ENCODE peak calls at places on chromosomes 5 and 9, in eight cellular contexts. T is psoas muscle; U is endothelial cell; C is GM10248; H is prostate gland; F is dorsolateral prefrontal cortex; B is CD4-positive, alpha-beta T cell; J is cardiac muscle cell. I is an unnamed sample.

GRCh38 chr9:109270971-109271900 is 49.6 kb downstream of the EPB41L4B start:
- DNase-seq in C (no peak), B (no peak), T (no peak), U (no peak), J (no peak), H (no peak), F (no peak), I (no peak)

GRCh38 chr5:177370488-177371119 is 12.9 kb downstream of the RGS14 start:
- DNase-seq in J (peak), T (peak), F (peak), B (no peak), C (peak), U (peak), H (peak), I (peak)

GRCh38 chr5:1062761-1063568 is 48.9 kb downstream of the SLC12A7 start:
- DNase-seq in F (no peak), C (no peak), U (no peak), J (no peak), T (peak), H (no peak), B (no peak), I (no peak)

GRCh38 chr9:13014484-13014883 is 239.7 kb downstream of the LURAP1L start:
- DNase-seq in U (no peak), B (no peak), H (no peak), C (no peak), F (no peak), T (no peak), J (no peak), I (no peak)

GRCh38 chr5:149128023-149128875 is 13.0 kb upstream of the ABLIM3 start:
- DNase-seq in C (peak), U (peak), H (no peak), J (peak), B (no peak), T (no peak), F (no peak), I (peak)

GRCh38 chr5:9771079-9771478 is 140.9 kb upstream of the TAS2R1 start:
- DNase-seq in H (no peak), J (no peak), T (no peak), U (no peak), F (no peak), C (no peak), B (no peak), I (no peak)

GRCh38 chr5:119341452-119342349 is 14.1 kb upstream of the TNFAIP8 start:
- DNase-seq in B (no peak), J (no peak), T (no peak), H (no peak), C (no peak), U (no peak), F (no peak), I (no peak)

GRCh38 chr9:94945191-94946144 is 219.0 kb downstream of the AOPEP start:
- DNase-seq in T (peak), B (no peak), H (no peak), C (no peak), F (peak), J (no peak), U (no peak), I (no peak)

GRCh38 chr9:126232461-126232860 is 94.2 kb upstream of the MVB12B start:
- DNase-seq in C (no peak), B (no peak), H (no peak), T (no peak), F (no peak), J (no peak), U (no peak), I (no peak)

GRCh38 chr5:1005904-1006655 is 2.5 kb upstream of the NKD2 start:
- DNase-seq in F (peak), U (peak), H (no peak), T (no peak), C (no peak), B (no peak), J (no peak), I (no peak)

GRCh38 chr5:87393331-87393730 is 19.4 kb downstream of the CCNH start:
- DNase-seq in F (no peak), T (no peak), C (no peak), B (no peak), U (no peak), J (no peak), H (no peak), I (no peak)

GRCh38 chr9:1087120-1087881 is 37.1 kb downstream of the DMRT2 start:
- DNase-seq in T (no peak), U (no peak), J (no peak), B (no peak), F (no peak), C (peak), H (no peak), I (no peak)

GRCh38 chr9:131094622-131095021 is 1.7 kb upstream of the AIF1L start:
- DNase-seq in H (no peak), U (no peak), T (peak), C (no peak), B (no peak), J (no peak), F (no peak), I (no peak)

GRCh38 chr9:113350937-113351336 is 1.6 kb downstream of the BSPRY start:
- DNase-seq in U (no peak), H (no peak), B (no peak), T (no peak), C (peak), J (no peak), F (no peak), I (no peak)

GRCh38 chr5:168140256-168140655 is 151.2 kb upstream of the WWC1 start:
- DNase-seq in U (no peak), F (no peak), B (no peak), H (no peak), T (no peak), J (no peak), C (no peak), I (no peak)

GRCh38 chr9:14211564-14211963 is 102.4 kb downstream of the NFIB start:
- DNase-seq in U (no peak), B (no peak), F (no peak), J (no peak), T (no peak), C (no peak), H (no peak), I (no peak)

GRCh38 chr5:165858118-165858517 is 2352.7 kb downstream of the MAT2B start:
- DNase-seq in H (no peak), F (no peak), B (no peak), J (no peak), C (no peak), T (no peak), U (no peak), I (no peak)

GRCh38 chr5:59360130-59360555 is 533.4 kb downstream of the PDE4D start:
- DNase-seq in C (no peak), H (no peak), B (no peak), J (no peak), T (no peak), U (no peak), F (no peak), I (no peak)

GRCh38 chr5:124126504-124127240 is 614.7 kb downstream of the CSNK1G3 start:
- DNase-seq in J (no peak), U (no peak), C (no peak), F (no peak), H (no peak), T (no peak), B (no peak), I (no peak)

GRCh38 chr5:170747357-170747756 is 36.2 kb upstream of the GABRP start:
- DNase-seq in J (peak), F (no peak), U (no peak), C (peak), H (no peak), T (no peak), B (no peak), I (no peak)

GRCh38 chr9:5041390-5042115 is 56.5 kb downstream of the JAK2 start:
- DNase-seq in J (no peak), T (no peak), B (no peak), H (no peak), F (no peak), U (no peak), C (no peak), I (no peak)

GRCh38 chr9:101018391-101018990 is 10.0 kb upstream of the PLPPR1 start:
- DNase-seq in T (peak), J (no peak), F (no peak), H (no peak), U (no peak), B (no peak), C (no peak), I (no peak)

GRCh38 chr9:102840356-102840755 is 154.8 kb upstream of the CYLC2 start:
- DNase-seq in H (no peak), C (no peak), T (no peak), J (no peak), B (no peak), U (no peak), F (no peak), I (no peak)

GRCh38 chr5:36090033-36090432 is 23.4 kb upstream of the UGT3A2 start:
- DNase-seq in T (no peak), J (peak), C (no peak), B (no peak), U (peak), H (no peak), F (no peak), I (no peak)

GRCh38 chr5:93186031-93186682 is 394.9 kb downstream of the NR2F1-AS1 start:
- DNase-seq in B (no peak), J (no peak), F (no peak), T (no peak), U (no peak), H (no peak), C (no peak), I (no peak)

GRCh38 chr5:62403411-62404250 is at the start of gene DIMT1:
- DNase-seq in B (peak), T (peak), H (peak), F (peak), J (peak), C (peak), U (peak), I (peak)

GRCh38 chr5:52119768-52120167 is 667.9 kb upstream of the ITGA1 start:
- DNase-seq in C (no peak), U (no peak), J (no peak), H (no peak), B (no peak), T (no peak), F (no peak), I (no peak)

GRCh38 chr5:95771109-95771708 is 40.1 kb downstream of the RHOBTB3 start:
- DNase-seq in U (no peak), F (no peak), T (peak), J (peak), C (no peak), B (no peak), H (peak), I (no peak)

GRCh38 chr5:37871023-37871815 is 31.4 kb upstream of the GDNF start:
- DNase-seq in U (no peak), B (no peak), T (no peak), F (no peak), C (no peak), J (no peak), H (no peak), I (no peak)

GRCh38 chr5:133635051-133635450 is 22.7 kb upstream of the FSTL4 start:
- DNase-seq in B (no peak), F (no peak), C (no peak), T (no peak), U (no peak), J (no peak), H (no peak), I (no peak)

GRCh38 chr9:127927457-127928231 is 2.9 kb downstream of the PIP5KL1 start:
- DNase-seq in T (no peak), H (peak), U (no peak), B (peak), C (peak), F (no peak), J (peak), I (no peak)

GRCh38 chr9:114382951-114383865 is 4.6 kb downstream of the AKNA start:
- DNase-seq in F (peak), U (no peak), T (no peak), H (no peak), C (peak), J (peak), B (no peak), I (no peak)

GRCh38 chr9:23322392-23322791 is 503.6 kb downstream of the ELAVL2 start:
- DNase-seq in U (no peak), J (peak), C (no peak), H (no peak), B (no peak), F (no peak), T (no peak), I (no peak)

GRCh38 chr5:50559955-50560354 is 106.5 kb upstream of the PARP8 start:
- DNase-seq in H (no peak), F (no peak), C (no peak), U (no peak), T (no peak), J (no peak), B (no peak), I (no peak)

GRCh38 chr9:31314241-31314640 is 1070.2 kb upstream of the ACO1 start:
- DNase-seq in J (no peak), C (no peak), F (no peak), T (no peak), U (no peak), B (no peak), H (no peak), I (no peak)

GRCh38 chr5:141636413-141637265 is at the start of the genes HDAC3 and RELL2:
- DNase-seq in H (peak), J (peak), F (peak), U (peak), C (peak), T (peak), B (peak), I (peak)

GRCh38 chr5:131635755-131636479 is 888 bp upstream of the RAPGEF6 start:
- DNase-seq in J (peak), F (no peak), C (no peak), H (no peak), T (no peak), U (no peak), B (no peak), I (peak)

DNA sequence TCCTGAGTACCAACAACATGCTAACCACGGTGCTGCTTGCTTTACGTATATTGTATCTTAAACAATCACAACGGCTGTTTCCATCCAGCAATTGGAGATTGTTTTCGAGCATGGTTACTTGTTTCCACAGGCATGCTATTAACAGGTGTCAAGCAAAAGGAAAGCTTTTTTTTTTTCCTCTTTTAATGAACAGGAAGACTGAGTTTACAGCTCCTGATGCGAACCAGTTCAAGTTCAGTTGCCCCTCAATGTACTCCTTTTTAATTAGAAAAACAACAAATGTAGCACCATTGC is 186.8 kb downstream of the PDZD2 start:
- DNase-seq in J (no peak), H (no peak), F (no peak), B (no peak), C (no peak), T (no peak), U (no peak), I (no peak)
- TF ChIP-seq CTCF in J (no peak), H (no peak), F (no peak), B (peak), C (no peak), T (peak), U (no peak), I (peak)

GRCh38 chr5:55534436-55535198 is at the start of gene PLPP1:
- DNase-seq in F (peak), B (peak), U (peak), H (peak), C (peak), J (peak), T (peak), I (peak)
- TF ChIP-seq CTCF in F (no peak), B (no peak), U (no peak), H (peak), C (peak), J (no peak), T (no peak), I (no peak)

DNA sequence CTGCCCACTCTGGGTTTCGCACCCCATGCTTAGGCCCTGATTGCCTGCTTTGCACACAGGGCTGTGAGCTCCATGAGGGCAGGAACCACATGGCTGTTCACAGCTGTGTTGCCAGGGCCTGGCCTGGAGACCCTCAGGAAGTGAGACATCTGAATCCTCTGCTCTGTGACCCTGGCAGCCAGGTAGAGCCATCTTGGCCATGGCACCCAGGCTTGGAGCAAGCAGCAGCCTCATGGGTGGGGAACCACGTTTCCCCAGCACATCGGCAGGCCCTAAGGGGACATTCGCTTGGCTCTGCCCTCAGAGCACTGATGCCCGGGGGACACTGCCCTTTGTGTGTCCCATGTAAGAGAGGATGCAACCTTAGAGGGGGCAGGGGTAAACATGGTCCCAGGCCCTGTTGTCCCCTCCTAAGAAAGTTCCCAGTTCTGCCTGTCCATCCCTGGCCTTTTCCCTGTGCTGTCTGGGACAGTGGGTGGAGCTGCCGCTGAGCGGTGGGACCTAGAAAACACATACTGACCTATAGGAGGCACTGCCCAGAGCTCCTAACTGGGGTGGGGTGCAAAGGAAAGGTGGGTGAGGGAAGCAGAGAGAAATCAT is 144.1 kb upstream of the IER5L start:
- DNase-seq in H (no peak), U (no peak), T (no peak), B (no peak), J (no peak), F (peak), C (no peak), I (no peak)
- TF ChIP-seq CTCF in H (no peak), U (no peak), T (no peak), B (no peak), J (no peak), F (no peak), C (no peak), I (no peak)

GRCh38 chr5:155935723-155936122 is 391.2 kb upstream of the SGCD start:
- DNase-seq in J (no peak), B (no peak), C (no peak), T (no peak), U (no peak), F (no peak), H (no peak), I (no peak)
- TF ChIP-seq CTCF in J (no peak), B (no peak), C (no peak), T (no peak), U (no peak), F (no peak), H (no peak), I (no peak)